ENCODE peak calls at places on chromosomes 3 and 15, in six cellular contexts. M, Q, X, T, U and J are unnamed samples. For H3K27me3 and H3K36me3, the result is how much of the 10 kb centered on the place peaks cover.

GRCh38 chr3:5888845-5889244 is 701.3 kb downstream of the EDEM1 start:
- DNase-seq in M (no peak), Q (no peak), T (no peak), X (no peak), U (no peak), J (no peak)

GRCh38 chr3:22928716-22929115 is 274.4 kb upstream of the UBE2E2 start:
- DNase-seq in T (no peak), Q (no peak), M (no peak), U (no peak), X (no peak), J (no peak)

GRCh38 chr3:4524423-4524769 is 31.2 kb downstream of the ITPR1 start:
- DNase-seq in X (no peak), Q (no peak), M (no peak), U (no peak), T (no peak), J (no peak)

GRCh38 chr3:181292984-181293383 is 303.4 kb upstream of the DNAJC19 start:
- DNase-seq in T (no peak), U (no peak), Q (no peak), X (no peak), M (no peak), J (no peak)

GRCh38 chr15:68053997-68054657 is at the start of gene PIAS1:
- DNase-seq in U (peak), M (peak), X (peak), T (peak), Q (peak), J (peak)

GRCh38 chr15:63938486-63939061 is 104.8 kb upstream of the HERC1 start:
- DNase-seq in M (no peak), X (no peak), U (no peak), T (no peak), Q (no peak), J (no peak)

GRCh38 chr15:74396445-74397238 is 29.2 kb upstream of the CYP11A1 start:
- DNase-seq in T (no peak), Q (no peak), M (peak), U (no peak), X (peak), J (no peak)

GRCh38 chr3:190048831-190049541 is 71.7 kb downstream of the P3H2 start:
- DNase-seq in T (peak), M (no peak), Q (no peak), X (no peak), U (no peak), J (no peak)

GRCh38 chr3:112425858-112426750 is 73.2 kb downstream of the BTLA start:
- DNase-seq in T (no peak), M (no peak), Q (no peak), X (no peak), U (no peak), J (no peak)

GRCh38 chr3:117439812-117440211 is 730.2 kb downstream of the TUSC7 start:
- DNase-seq in Q (no peak), X (peak), U (no peak), M (peak), T (no peak), J (peak)

GRCh38 chr3:30811174-30811795 is 83.2 kb downstream of the GADL1 start:
- DNase-seq in U (no peak), Q (no peak), T (no peak), M (no peak), X (no peak), J (no peak)

GRCh38 chr3:46574263-46574662 is 8.2 kb upstream of the LRRC2 start:
- DNase-seq in T (no peak), X (peak), Q (no peak), M (peak), U (no peak), J (peak)

GRCh38 chr15:40766906-40767837 is 2.6 kb upstream of the C15orf62 start:
- DNase-seq in U (no peak), M (no peak), X (peak), Q (no peak), T (no peak), J (peak)

GRCh38 chr3:43019168-43019765 is 40.2 kb downstream of the GASK1A start:
- DNase-seq in M (no peak), T (no peak), X (peak), U (no peak), Q (no peak), J (no peak)

GRCh38 chr3:13654330-13655073 is 105.6 kb downstream of the FBLN2 start:
- DNase-seq in T (no peak), X (no peak), M (peak), Q (no peak), U (no peak), J (peak)

GRCh38 chr3:177529071-177529550 is 331.8 kb upstream of the TBL1XR1 start:
- DNase-seq in U (no peak), T (no peak), Q (no peak), X (no peak), M (no peak), J (no peak)

DNA sequence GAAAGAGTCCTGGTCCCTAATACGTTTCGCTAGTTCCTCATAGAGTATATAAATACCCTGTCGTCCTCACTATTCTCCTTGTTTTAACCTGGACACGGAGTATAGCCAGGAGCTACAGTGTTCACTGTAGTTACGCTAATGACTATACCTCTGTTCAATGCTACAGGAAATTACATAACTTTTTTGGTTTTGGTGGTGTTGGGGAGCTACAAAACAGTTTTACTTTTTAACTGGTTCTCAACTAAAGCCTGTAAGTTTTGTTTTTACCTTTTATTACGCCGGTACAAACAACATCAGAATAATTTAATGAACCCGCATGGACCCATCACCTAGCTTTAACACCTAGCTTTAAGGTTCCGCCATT is 1.5 kb downstream of the LMLN start:
- DNase-seq in M (no peak), U (no peak), T (no peak), Q (no peak), X (no peak), J (no peak)
- H3K4me3 ChIP-seq in M (no peak), U (peak), T (no peak), Q (no peak), X (peak), J (no peak)

DNA sequence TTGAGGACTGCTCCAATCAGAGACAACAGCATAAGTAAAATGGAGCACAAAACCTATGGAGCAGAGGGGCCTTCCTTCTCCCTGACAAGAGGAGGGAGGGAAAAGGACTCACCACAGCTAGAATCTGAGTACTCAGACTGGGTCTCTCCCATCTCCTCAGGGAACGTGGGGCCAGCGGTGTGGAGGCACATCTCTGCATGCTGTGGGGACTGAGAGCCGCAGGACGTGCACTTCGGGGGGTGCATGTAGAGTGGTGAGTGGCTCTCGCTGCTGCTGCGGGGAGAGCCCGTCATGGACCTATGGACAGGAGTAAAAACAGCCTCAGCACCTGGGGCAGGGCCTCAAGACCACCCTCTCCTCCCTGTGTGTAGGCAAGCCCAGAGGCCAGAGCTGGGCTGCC is 17.0 kb downstream of the BCL6 start:
- DNase-seq in X (no peak), T (no peak), U (no peak), M (no peak), Q (no peak), J (no peak)
- H3K27me3 ChIP-seq in X (under half), T (under half), U (under half), M (under half), Q (under half), J (under half)

DNA sequence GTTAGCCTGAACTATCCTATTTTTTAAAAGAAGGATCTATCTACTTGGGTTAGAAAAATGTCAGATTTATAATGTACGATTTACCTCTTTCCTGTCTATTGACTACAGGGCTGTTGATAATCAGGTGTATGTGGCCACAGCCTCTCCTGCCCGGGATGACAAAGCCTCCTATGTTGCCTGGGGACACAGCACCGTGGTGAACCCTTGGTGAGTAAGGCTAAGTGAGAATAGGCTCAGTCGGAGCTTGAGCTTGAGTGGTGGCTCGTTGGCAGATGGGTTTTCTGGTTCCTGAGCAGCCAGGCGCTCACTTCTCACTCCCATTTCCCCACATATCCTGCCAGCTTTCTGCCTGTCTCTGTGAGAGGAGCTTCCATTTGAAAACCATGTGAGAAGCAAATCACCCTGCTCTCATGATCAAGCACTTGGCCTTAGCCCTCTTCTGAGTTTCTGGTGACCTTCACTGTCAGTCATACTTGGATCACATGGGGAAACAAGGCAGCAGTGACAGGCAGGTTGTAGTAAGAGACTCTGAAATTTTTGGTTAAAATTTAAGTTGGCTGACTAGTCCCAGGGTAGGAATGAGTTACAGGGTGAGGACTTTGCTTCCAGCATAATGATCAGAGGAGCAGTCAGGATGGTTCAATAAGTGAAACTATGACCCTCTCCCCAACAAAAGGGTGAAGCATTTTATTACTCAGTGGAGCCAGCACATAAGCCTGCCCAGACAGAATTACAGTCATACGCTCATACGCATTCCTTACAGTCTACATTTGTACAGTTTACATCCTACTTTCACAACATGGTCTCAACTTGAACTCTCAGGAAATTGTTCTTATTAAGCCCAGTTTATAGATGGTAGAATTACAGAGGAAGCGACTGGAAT is 18.0 kb downstream of the NIT2 start:
- DNase-seq in Q (no peak), U (no peak), X (no peak), M (no peak), T (no peak), J (no peak)
- H3K36me3 ChIP-seq in Q (half or more), U (under half), X (half or more), M (under half), T (half or more), J (under half)

DNA sequence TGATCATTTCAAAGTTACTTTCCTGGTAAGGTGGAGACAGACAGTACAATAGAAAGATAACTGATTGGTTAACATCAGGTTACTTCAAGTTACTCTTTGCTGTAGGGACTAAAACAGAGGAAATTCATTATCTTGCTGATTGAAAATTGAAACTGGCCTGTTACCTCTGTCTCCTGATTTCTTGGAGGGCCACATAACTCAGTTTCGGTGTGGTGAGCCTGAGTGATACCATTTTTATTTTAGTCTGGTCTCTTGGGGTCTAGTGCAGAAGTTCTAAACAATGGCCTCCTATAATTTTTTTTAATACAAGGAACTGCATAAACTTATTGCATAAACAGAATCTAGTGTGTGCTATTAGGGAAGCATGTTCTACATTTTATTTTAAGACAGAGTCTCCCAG is 1.2 kb upstream of the ICE2 start:
- DNase-seq in M (no peak), T (no peak), Q (no peak), X (no peak), U (no peak), J (no peak)
- H3K4me3 ChIP-seq in M (no peak), T (no peak), Q (no peak), X (peak), U (no peak), J (no peak)